ENCODE peak calls at places on chromosomes 3 and 15, in five cellular contexts. H, V, F, I and Q are unnamed samples.

GRCh38 chr3:126128504-126129407 is 44.8 kb upstream of the SLC41A3 start:
- DNase-seq in I (peak; percentile 7), H (no peak), V (no peak), F (no peak), Q (no peak)

GRCh38 chr3:97256060-97256459 is 441.7 kb downstream of the EPHA6 start:
- DNase-seq in I (no peak), V (no peak), H (no peak), F (no peak), Q (no peak)

GRCh38 chr15:58257776-58258325 is 119.7 kb downstream of the AQP9 start:
- DNase-seq in V (peak; percentile 76), H (no peak), F (no peak), I (no peak), Q (no peak)

GRCh38 chr3:120554727-120555660 is 41.1 kb upstream of the NDUFB4 start:
- DNase-seq in H (no peak), F (no peak), I (no peak), V (no peak), Q (no peak)

GRCh38 chr3:155651489-155652223 is 93.2 kb downstream of the PLCH1 start:
- DNase-seq in I (no peak), H (no peak), F (peak; percentile 24), V (no peak), Q (no peak)

GRCh38 chr15:98875309-98875708 is 132.3 kb downstream of the PGPEP1L start:
- DNase-seq in V (no peak), F (no peak), H (no peak), I (no peak), Q (no peak)

GRCh38 chr3:119715105-119715504 is 12.3 kb downstream of the CFAP91 start:
- DNase-seq in H (no peak), V (no peak), I (no peak), F (no peak), Q (no peak)

GRCh38 chr3:66633564-66633963 is 132.7 kb upstream of the LRIG1 start:
- DNase-seq in I (no peak), V (no peak), F (no peak), H (no peak), Q (no peak)

GRCh38 chr3:137695351-137695750 is 68.8 kb upstream of the SOX14 start:
- DNase-seq in F (no peak), V (no peak), H (no peak), I (no peak), Q (no peak)

GRCh38 chr3:64687381-64687780 is 419 bp downstream of the ADAMTS9 start:
- DNase-seq in F (no peak), V (no peak), I (peak; percentile 18), H (peak; percentile 4), Q (no peak)

GRCh38 chr3:186225603-186226002 is 116.7 kb upstream of the ETV5 start:
- DNase-seq in I (no peak), V (no peak), F (no peak), H (peak; percentile 28), Q (no peak)